ENCODE peak calls at places on chromosome 18, in seven cellular contexts. D, J, W, G, Z, A and N are unnamed samples.

GRCh38 chr18:7116001-7116831 is 1.4 kb downstream of the LAMA1 start:
- DNase-seq in D (no peak), J (no peak), W (no peak), G (peak), Z (no peak), A (no peak), N (peak)

GRCh38 chr18:24913507-24914147 is 438.3 kb downstream of the ZNF521 start:
- DNase-seq in D (no peak), J (peak), W (no peak), G (peak), Z (no peak), A (no peak), N (no peak)

GRCh38 chr18:56568986-56569385 is 69.4 kb downstream of the TXNL1 start:
- DNase-seq in D (no peak), J (peak), W (no peak), G (no peak), Z (no peak), A (no peak), N (no peak)

GRCh38 chr18:60096428-60096827 is 196.6 kb downstream of the PMAIP1 start:
- DNase-seq in D (no peak), J (no peak), W (no peak), G (peak), Z (no peak), A (no peak), N (no peak)

GRCh38 chr18:50807199-50807598 is 12.6 kb downstream of the MRO start:
- DNase-seq in D (no peak), J (no peak), W (no peak), G (no peak), Z (no peak), A (no peak), N (no peak)

GRCh38 chr18:4589056-4589800 is 134.1 kb upstream of the DLGAP1 start:
- DNase-seq in D (no peak), J (no peak), W (no peak), G (no peak), Z (no peak), A (no peak), N (no peak)

GRCh38 chr18:10049721-10050120 is 135.9 kb downstream of the VAPA start:
- DNase-seq in D (no peak), J (peak), W (no peak), G (no peak), Z (no peak), A (no peak), N (no peak)

GRCh38 chr18:58578835-58579560 is 49.9 kb downstream of the ALPK2 start:
- DNase-seq in D (peak), J (peak), W (no peak), G (peak), Z (no peak), A (no peak), N (peak)

GRCh38 chr18:62844850-62845643 is 129.7 kb downstream of the PHLPP1 start:
- DNase-seq in D (no peak), J (no peak), W (no peak), G (peak), Z (no peak), A (no peak), N (no peak)

GRCh38 chr18:22765889-22766288 is 167.2 kb upstream of the RBBP8 start:
- DNase-seq in D (no peak), J (no peak), W (no peak), G (no peak), Z (no peak), A (no peak), N (peak)

GRCh38 chr18:24991661-24992060 is 360.3 kb downstream of the ZNF521 start:
- DNase-seq in D (no peak), J (peak), W (no peak), G (no peak), Z (no peak), A (no peak), N (no peak)

GRCh38 chr18:5309888-5310470 is 14.5 kb upstream of the ZBTB14 start:
- DNase-seq in D (no peak), J (peak), W (no peak), G (peak), Z (no peak), A (no peak), N (no peak)

GRCh38 chr18:22711381-22711717 is 221.8 kb upstream of the RBBP8 start:
- DNase-seq in D (peak), J (no peak), W (no peak), G (peak), Z (no peak), A (no peak), N (no peak)

GRCh38 chr18:65468881-65469280 is 281.9 kb upstream of the CDH7 start:
- DNase-seq in D (no peak), J (no peak), W (no peak), G (no peak), Z (no peak), A (no peak), N (no peak)

GRCh38 chr18:67417864-67418523 is 98.5 kb downstream of the DSEL start:
- DNase-seq in D (peak), J (peak), W (no peak), G (peak), Z (no peak), A (no peak), N (peak)

GRCh38 chr18:70559446-70559845 is 270.6 kb downstream of the SOCS6 start:
- DNase-seq in D (no peak), J (no peak), W (no peak), G (no peak), Z (no peak), A (no peak), N (no peak)

GRCh38 chr18:45119888-45120287 is 439.2 kb downstream of the SETBP1 start:
- DNase-seq in D (no peak), J (no peak), W (no peak), G (no peak), Z (peak), A (no peak), N (no peak)

GRCh38 chr18:35076556-35076955 is 35.3 kb downstream of the MAPRE2 start:
- DNase-seq in D (no peak), J (peak), W (no peak), G (peak), Z (no peak), A (no peak), N (peak)

GRCh38 chr18:46459789-46460455 is 197.1 kb downstream of the LOXHD1 start:
- DNase-seq in D (no peak), J (no peak), W (no peak), G (no peak), Z (no peak), A (no peak), N (no peak)

GRCh38 chr18:43830905-43831304 is 553.6 kb upstream of the SYT4 start:
- DNase-seq in D (no peak), J (peak), W (no peak), G (peak), Z (no peak), A (no peak), N (peak)

GRCh38 chr18:46917108-46917807 is at the start of the genes KATNAL2 and PIAS2:
- DNase-seq in D (peak), J (peak), W (peak), G (peak), Z (peak), A (peak), N (peak)

GRCh38 chr18:24459772-24460171 is 665 bp upstream of the HRH4 start:
- DNase-seq in D (no peak), J (no peak), W (no peak), G (no peak), Z (no peak), A (no peak), N (no peak)

GRCh38 chr18:2179498-2180183 is 391.7 kb downstream of the METTL4 start:
- DNase-seq in D (no peak), J (no peak), W (no peak), G (no peak), Z (no peak), A (no peak), N (no peak)

GRCh38 chr18:13616041-13616440 is 110.3 kb downstream of the FAM210A start:
- DNase-seq in D (no peak), J (no peak), W (no peak), G (no peak), Z (no peak), A (no peak), N (no peak)

GRCh38 chr18:23204589-23205235 is 69.4 kb downstream of the CABLES1 start:
- DNase-seq in D (no peak), J (peak), W (no peak), G (peak), Z (no peak), A (no peak), N (no peak)

GRCh38 chr18:79545714-79546113 is 133.9 kb upstream of the CTDP1 start:
- DNase-seq in D (no peak), J (no peak), W (no peak), G (no peak), Z (no peak), A (peak), N (no peak)

GRCh38 chr18:63664571-63664970 is 2.9 kb upstream of the SERPINB3 start:
- DNase-seq in D (no peak), J (peak), W (no peak), G (no peak), Z (no peak), A (no peak), N (no peak)

GRCh38 chr18:50659091-50660003 is 99.5 kb downstream of the MAPK4 start:
- DNase-seq in D (peak), J (no peak), W (no peak), G (peak), Z (no peak), A (no peak), N (no peak)

GRCh38 chr18:53780666-53781065 is 443.8 kb downstream of the MBD2 start:
- DNase-seq in D (no peak), J (no peak), W (no peak), G (no peak), Z (no peak), A (no peak), N (no peak)

GRCh38 chr18:2846638-2847340 is at the start of gene EMILIN2:
- DNase-seq in D (no peak), J (peak), W (no peak), G (peak), Z (no peak), A (peak), N (peak)

GRCh38 chr18:41436772-41437171 is 518.3 kb upstream of the PIK3C3 start:
- DNase-seq in D (no peak), J (no peak), W (no peak), G (no peak), Z (no peak), A (no peak), N (no peak)

DNA sequence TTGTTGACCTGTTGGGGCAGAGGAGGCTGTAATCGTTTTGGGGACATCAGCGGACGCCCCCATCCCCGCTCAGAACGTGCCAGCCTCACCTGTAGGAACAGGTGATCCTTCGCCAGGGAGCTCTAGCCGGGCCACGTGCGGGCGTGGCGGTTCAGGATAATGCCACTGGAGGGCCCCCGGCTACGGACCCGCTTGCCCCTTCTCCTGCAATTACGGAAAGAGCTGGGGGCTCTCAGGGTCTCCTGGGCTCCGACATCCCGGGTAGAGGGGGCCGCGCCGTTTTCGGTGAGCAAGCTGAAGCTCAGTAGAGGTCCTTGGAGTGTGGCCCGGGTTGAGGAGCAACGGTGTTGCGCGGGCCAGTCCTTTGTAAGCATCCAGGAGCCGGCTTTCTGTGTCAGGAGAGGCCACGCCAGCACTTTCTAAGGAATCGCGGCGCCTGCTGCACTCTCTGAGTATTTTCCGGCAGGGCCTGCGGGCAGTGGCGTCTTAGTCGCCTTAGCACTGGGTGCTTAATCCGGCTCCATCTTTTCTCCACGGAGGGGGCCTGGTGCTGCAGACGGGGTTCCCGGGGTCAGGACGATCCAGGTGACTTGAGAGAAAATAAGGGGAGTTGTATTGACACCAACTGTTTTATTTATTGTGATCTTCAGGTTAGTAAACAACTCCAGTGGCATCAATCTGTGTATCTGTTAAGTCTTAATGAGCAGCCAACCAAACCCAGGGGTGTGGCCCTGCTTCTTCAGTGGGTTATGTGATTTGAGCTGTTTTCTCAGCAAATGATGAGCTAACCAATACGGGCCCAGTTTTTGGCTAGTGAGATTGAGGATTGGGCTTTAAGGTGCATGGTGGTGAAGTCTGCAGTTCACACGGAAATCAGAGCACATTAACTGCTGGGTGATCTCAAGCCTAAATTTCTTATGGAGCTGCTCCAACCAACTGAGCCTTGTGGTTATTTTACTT is 1.9 kb downstream of the MTCL1 start:
- DNase-seq in D (no peak), J (peak), W (no peak), G (peak), Z (peak), A (peak), N (peak)
- H3K4me3 ChIP-seq in D (peak), J (peak), W (peak), G (peak), Z (peak), A (peak), N (peak)

GRCh38 chr18:73774836-73775509 is 372.7 kb downstream of the FBXO15 start:
- DNase-seq in D (peak), J (no peak), W (no peak), G (no peak), Z (peak), A (no peak), N (no peak)
- H3K4me3 ChIP-seq in D (peak), J (no peak), W (no peak), G (no peak), Z (no peak), A (no peak), N (no peak)

GRCh38 chr18:26453370-26454030 is 94.9 kb downstream of the KCTD1 start:
- DNase-seq in D (no peak), J (no peak), W (no peak), G (no peak), Z (no peak), A (no peak), N (no peak)
- H3K4me3 ChIP-seq in D (no peak), J (no peak), W (no peak), G (no peak), Z (no peak), A (no peak), N (no peak)

GRCh38 chr18:49611316-49611715 is 49.5 kb downstream of the LIPG start:
- DNase-seq in D (no peak), J (no peak), W (no peak), G (no peak), Z (no peak), A (no peak), N (no peak)

GRCh38 chr18:49612515-49613033 is 50.7 kb downstream of the LIPG start:
- DNase-seq in D (no peak), J (no peak), W (no peak), G (no peak), Z (no peak), A (no peak), N (no peak)

GRCh38 chr18:49616618-49617328 is 54.9 kb downstream of the LIPG start:
- DNase-seq in D (no peak), J (no peak), W (no peak), G (no peak), Z (no peak), A (no peak), N (no peak)

GRCh38 chr18:49613141-49613641 is 51.3 kb downstream of the LIPG start:
- DNase-seq in D (no peak), J (no peak), W (no peak), G (no peak), Z (no peak), A (no peak), N (peak)

GRCh38 chr18:49613741-49614151 is 51.9 kb downstream of the LIPG start:
- DNase-seq in D (no peak), J (no peak), W (no peak), G (no peak), Z (peak), A (no peak), N (no peak)
- H3K4me3 ChIP-seq in D (no peak), J (no peak), W (no peak), G (no peak), Z (no peak), A (no peak), N (no peak)